ENCODE peak calls at places on chromosomes 7 and 10, in nine cellular contexts. S is ovary; X is tibial nerve; M is CD8-positive, alpha-beta T cell; V is heart right ventricle; B is cardiac muscle cell; N is tibial artery; U is left ventricle myocardium inferior; H is fibroblast of lung. T is an unnamed sample. For H3K36me3, the result is how much of the 10 kb centered on the place peaks cover.

GRCh38 chr7:32299133-32299702 is 191.0 kb downstream of the LSM5 start:
- DNase-seq in S (peak), X (peak), M (no peak), V (peak), B (peak), N (no peak), U (peak), H (no peak), T (no peak)

GRCh38 chr7:75796420-75796819 is 17.2 kb downstream of the CCL24 start:
- DNase-seq in S (no peak), X (no peak), M (no peak), V (no peak), B (no peak), N (no peak), U (no peak), H (no peak), T (no peak)

GRCh38 chr7:64574481-64575159 is 11.7 kb upstream of the ZNF680 start:
- DNase-seq in S (peak), X (no peak), M (no peak), V (peak), B (peak), N (peak), U (peak), H (peak), T (no peak)

GRCh38 chr7:44225566-44226395 is 25.0 kb downstream of the YKT6 start:
- DNase-seq in S (no peak), X (no peak), M (no peak), V (no peak), B (no peak), N (no peak), U (no peak), H (no peak), T (no peak)

GRCh38 chr10:60425392-60426110 is 35.9 kb upstream of the ANK3 start:
- DNase-seq in S (no peak), X (no peak), M (no peak), V (no peak), B (peak), N (no peak), U (no peak), H (peak), T (no peak)

GRCh38 chr7:26151953-26152781 is at the start of gene NFE2L3:
- DNase-seq in S (peak), X (peak), M (peak), V (peak), B (peak), N (peak), U (peak), H (peak), T (peak)

GRCh38 chr10:91610444-91610843 is 22.4 kb downstream of the PPP1R3C start:
- DNase-seq in S (no peak), X (no peak), M (no peak), V (no peak), B (no peak), N (no peak), U (no peak), H (no peak), T (no peak)

GRCh38 chr7:110170762-110171161 is 920.2 kb upstream of the LRRN3 start:
- DNase-seq in S (no peak), X (no peak), M (no peak), V (no peak), B (no peak), N (no peak), U (no peak), H (peak), T (no peak)

GRCh38 chr10:59757966-59758365 is 4.7 kb upstream of the MRLN start:
- DNase-seq in S (no peak), X (no peak), M (no peak), V (no peak), B (peak), N (no peak), U (no peak), H (peak), T (no peak)

GRCh38 chr7:101739757-101740398 is 77.5 kb upstream of the CUX1 start:
- DNase-seq in S (no peak), X (no peak), M (no peak), V (no peak), B (no peak), N (no peak), U (no peak), H (no peak), T (no peak)

GRCh38 chr7:13077466-13077865 is 390.0 kb downstream of the ARL4A start:
- DNase-seq in S (no peak), X (no peak), M (no peak), V (no peak), B (peak), N (no peak), U (no peak), H (peak), T (no peak)

DNA sequence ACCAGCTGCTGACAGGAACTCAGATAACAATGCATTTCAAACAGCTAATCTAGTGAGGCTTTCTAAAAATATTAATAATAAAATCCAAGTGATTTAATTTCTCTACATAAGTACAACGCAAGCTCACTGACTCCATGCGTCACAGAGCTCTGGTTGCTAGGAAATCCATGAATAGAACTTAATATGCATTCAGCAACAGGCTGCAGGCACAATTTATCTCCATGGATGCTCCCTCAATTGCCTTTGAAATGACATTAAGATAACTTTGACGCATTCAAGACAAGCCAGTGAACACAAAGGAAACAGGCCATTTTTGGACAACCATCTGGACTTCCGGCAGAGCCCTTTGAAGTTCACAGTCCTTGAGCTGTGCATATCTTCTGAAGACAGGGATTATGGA is 118.6 kb upstream of the COL1A2 start:
- DNase-seq in S (no peak), X (no peak), M (no peak), V (no peak), B (peak), N (no peak), U (no peak), H (peak), T (no peak)
- H3K27ac ChIP-seq in S (no peak), X (no peak), M (no peak), V (no peak), B (peak), N (no peak), U (no peak), H (no peak), T (no peak)

GRCh38 chr7:151178831-151179230 is 8.2 kb downstream of the ASB10 start:
- DNase-seq in S (no peak), X (no peak), M (no peak), V (no peak), B (no peak), N (no peak), U (no peak), H (no peak), T (no peak)

GRCh38 chr7:151178236-151178635 is 8.8 kb downstream of the ASB10 start:
- DNase-seq in S (no peak), X (no peak), M (no peak), V (no peak), B (no peak), N (no peak), U (no peak), H (no peak), T (no peak)

GRCh38 chr7:151179287-151179860 is 7.7 kb downstream of the ASB10 start:
- DNase-seq in S (no peak), X (no peak), M (no peak), V (no peak), B (no peak), N (no peak), U (no peak), H (no peak), T (no peak)

GRCh38 chr7:151179946-151180345 is 7.1 kb downstream of the ASB10 start:
- DNase-seq in S (no peak), X (no peak), M (no peak), V (no peak), B (no peak), N (no peak), U (no peak), H (no peak), T (no peak)

DNA sequence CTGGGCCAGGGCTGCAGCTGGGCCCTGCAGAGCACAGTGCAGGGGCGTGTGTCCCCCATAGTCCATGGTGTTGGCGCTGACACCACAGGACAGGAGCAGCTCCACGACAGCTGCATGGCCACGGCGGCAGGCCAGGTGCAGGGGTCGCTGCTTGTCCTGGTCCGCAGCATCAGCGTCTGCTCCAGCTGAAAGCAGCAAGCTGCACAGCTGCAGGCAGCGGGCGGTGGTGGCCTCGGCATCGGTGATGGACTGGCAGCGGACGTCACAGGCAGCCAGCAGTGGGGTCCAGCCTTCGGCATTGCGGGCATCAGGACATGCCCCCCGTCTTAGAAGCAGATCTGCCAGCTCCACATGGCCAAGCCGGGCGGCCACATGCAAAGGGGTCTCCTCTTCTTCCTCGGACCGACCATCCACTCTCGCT is 6.0 kb downstream of the ASB10 start:
- DNase-seq in S (no peak), X (no peak), M (no peak), V (no peak), B (no peak), N (no peak), U (no peak), H (no peak), T (no peak)
- H3K36me3 ChIP-seq in S (under half), X (under half), M (under half), V (under half), B (under half), N (under half), U (under half), H (under half), T (under half)

DNA sequence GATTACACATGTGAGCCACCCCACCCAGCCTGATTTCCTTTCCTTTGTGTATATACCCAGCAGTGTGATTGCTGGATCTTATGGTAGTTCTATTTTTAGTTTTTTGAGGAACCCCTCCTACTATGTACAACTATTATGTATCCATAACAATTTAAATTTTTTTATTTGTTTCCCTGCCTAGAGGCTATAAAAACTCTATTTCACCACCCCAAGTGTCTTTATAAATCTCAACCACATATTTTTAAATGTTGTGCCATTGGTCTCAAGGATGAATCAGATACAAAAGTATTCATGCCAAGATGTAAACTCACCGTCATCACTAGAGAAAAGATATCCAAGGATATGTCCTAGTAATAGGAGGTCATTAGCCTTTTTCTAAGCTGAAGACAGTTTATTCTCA is 29.2 kb downstream of the COL1A2 start:
- DNase-seq in S (no peak), X (no peak), M (no peak), V (no peak), B (peak), N (no peak), U (no peak), H (peak), T (no peak)
- H3K27ac ChIP-seq in S (peak), X (peak), M (no peak), V (no peak), B (no peak), N (peak), U (no peak), H (peak), T (no peak)

GRCh38 chr7:158748335-158748734 is 43.7 kb upstream of the NCAPG2 start:
- DNase-seq in S (no peak), X (no peak), M (no peak), V (no peak), B (no peak), N (no peak), U (no peak), H (no peak), T (no peak)
- H3K36me3 ChIP-seq in S (under half), X (under half), M (under half), V (under half), B (under half), N (half or more), U (half or more), H (under half), T (under half)

T was measured in CD8-positive, alpha-beta memory T cell.